ENCODE peak calls at places on chromosomes 12 and 14, in ten cellular contexts. O is SW480; F is cerebellar cortex; Q is NCI-H2081 treated with DMSO at 0.1 percent for 48 hours; B is ovary; L is CD4-positive, alpha-beta memory T cell; A is fibroblast of the aortic adventitia; I is Right ventricle myocardium inferior; Y is fibroblast of lung; K is GM12865. S is an unnamed sample.

GRCh38 chr12:111412007-111412829 is 6.5 kb downstream of the SH2B3 start:
- DNase-seq in O (no peak), Q (peak; percentile 31), F (no peak), K (no peak), I (no peak), Y (peak; percentile 53), A (no peak), B (no peak), L (no peak), S (no peak)

GRCh38 chr14:26204954-26205479 is 392.8 kb downstream of the NOVA1 start:
- DNase-seq in K (no peak), Y (peak; percentile 14), O (no peak), B (peak; percentile 49), I (peak; percentile 55), Q (peak; percentile 36), A (peak; percentile 33), F (peak; percentile 80), L (no peak), S (peak; percentile 72)

GRCh38 chr12:109475993-109476806 is 900 bp downstream of the KCTD10 start:
- DNase-seq in I (no peak), F (no peak), O (no peak), Q (no peak), L (no peak), Y (peak; percentile 26), A (peak; percentile 38), B (no peak), K (no peak), S (no peak)

GRCh38 chr14:22981090-22982012 is 1.0 kb downstream of the AJUBA start:
- DNase-seq in I (no peak), F (no peak), B (peak; percentile 43), Q (no peak), L (peak; percentile 34), O (peak; percentile 18), K (no peak), Y (peak; percentile 39), A (no peak), S (no peak)

GRCh38 chr12:124557518-124558223 is 9.7 kb downstream of the NCOR2 start:
- DNase-seq in L (no peak), A (no peak), I (no peak), O (no peak), K (no peak), Q (no peak), B (no peak), F (peak; percentile 71), Y (no peak), S (no peak)

GRCh38 chr12:31522607-31523006 is 68.3 kb downstream of the DENND5B start:
- DNase-seq in F (no peak), L (no peak), B (no peak), I (no peak), Q (no peak), A (no peak), Y (no peak), K (no peak), O (no peak), S (no peak)

GRCh38 chr12:89748791-89749190 is 40.2 kb upstream of the ATP2B1 start:
- DNase-seq in A (no peak), F (no peak), B (no peak), L (no peak), I (no peak), O (no peak), K (no peak), Q (no peak), Y (no peak), S (no peak)

GRCh38 chr12:14264777-14265176 is 100.7 kb upstream of the ATF7IP start:
- DNase-seq in O (no peak), L (no peak), K (no peak), B (no peak), A (no peak), I (no peak), Q (no peak), Y (no peak), F (no peak), S (no peak)

GRCh38 chr14:100680439-100681051 is 46.1 kb upstream of the DLK1 start:
- DNase-seq in K (no peak), Y (no peak), F (no peak), A (no peak), Q (no peak), L (no peak), O (no peak), B (peak; percentile 68), I (peak; percentile 63), S (no peak)

GRCh38 chr14:83260751-83261150 is 1727.1 kb upstream of the SEL1L start:
- DNase-seq in O (no peak), K (no peak), I (no peak), L (no peak), A (no peak), Q (no peak), B (no peak), F (no peak), Y (no peak), S (no peak)

GRCh38 chr14:24080888-24081738 is 9.8 kb downstream of the CPNE6 start:
- DNase-seq in K (peak; percentile 82), B (peak; percentile 32), Q (peak; percentile 21), I (no peak), Y (peak; percentile 38), F (peak; percentile 80), L (peak; percentile 67), O (peak; percentile 29), A (peak; percentile 11), S (no peak)

GRCh38 chr14:54815016-54815415 is 87.6 kb downstream of the GCH1 start:
- DNase-seq in F (no peak), B (no peak), A (peak; percentile 83), K (no peak), Y (peak; percentile 67), Q (no peak), I (no peak), L (no peak), O (peak; percentile 31), S (no peak)

GRCh38 chr14:49306152-49306751 is 279.9 kb downstream of the RPS29 start:
- DNase-seq in K (peak; percentile 17), O (peak; percentile 36), I (no peak), F (peak; percentile 10), A (peak; percentile 4), Y (peak; percentile 2), L (no peak), Q (peak; percentile 7), B (no peak), S (no peak)

GRCh38 chr14:102211240-102211639 is 71.5 kb downstream of the WDR20 start:
- DNase-seq in Y (no peak), L (no peak), I (no peak), F (no peak), B (no peak), A (no peak), O (no peak), K (no peak), Q (no peak), S (peak; percentile 62)